ENCODE peak calls at places on chromosomes 16 and 17, in five cellular contexts. P is brain microvascular endothelial cell; Z is A549; K is substantia nigra; A is naive thymus-derived CD4-positive, alpha-beta T cell. H is an unnamed sample.

GRCh38 chr16:19304670-19305240 is 19.2 kb downstream of the CLEC19A start:
- DNase-seq in P (no peak), Z (peak; percentile 57), K (no peak), A (no peak), H (no peak)

GRCh38 chr17:143785-144281 is 6.5 kb downstream of the SCGB1C2 start:
- DNase-seq in P (peak; percentile 40), Z (peak; percentile 85), K (peak; percentile 30), A (peak; percentile 86), H (peak; percentile 33)

GRCh38 chr17:16980061-16980460 is 8.1 kb upstream of the TNFRSF13B start:
- DNase-seq in P (no peak), Z (no peak), K (no peak), A (no peak), H (no peak)

GRCh38 chr17:33234930-33235685 is 58.0 kb downstream of the ASIC2 start:
- DNase-seq in P (peak; percentile 92), Z (peak; percentile 66), K (no peak), A (no peak), H (no peak)

GRCh38 chr16:81510016-81510415 is 65.4 kb downstream of the CMIP start:
- DNase-seq in P (no peak), Z (no peak), K (no peak), A (no peak), H (no peak)

GRCh38 chr17:67800495-67800928 is 24.8 kb upstream of the BPTF start:
- DNase-seq in P (peak; percentile 83), Z (peak; percentile 86), K (peak; percentile 6), A (no peak), H (peak; percentile 26)

GRCh38 chr17:38620551-38621277 is 15.0 kb upstream of the SRCIN1 start:
- DNase-seq in P (no peak), Z (no peak), K (no peak), A (no peak), H (no peak)

GRCh38 chr16:69327585-69328310 is 2.6 kb downstream of the PDF start:
- DNase-seq in P (no peak), Z (no peak), K (no peak), A (no peak), H (no peak)

GRCh38 chr17:76297436-76297835 is 10.6 kb downstream of the QRICH2 start:
- DNase-seq in P (no peak), Z (no peak), K (no peak), A (no peak), H (no peak)

GRCh38 chr16:64880994-64881393 is 240.9 kb downstream of the CDH11 start:
- DNase-seq in P (no peak), Z (no peak), K (no peak), A (no peak), H (no peak)

GRCh38 chr16:28569011-28569410 is 15.3 kb downstream of the SGF29 start:
- DNase-seq in P (peak; percentile 32), Z (no peak), K (no peak), A (no peak), H (no peak)

GRCh38 chr17:36850794-36851193 is 86.5 kb upstream of the LHX1 start:
- DNase-seq in P (peak; percentile 73), Z (peak; percentile 69), K (no peak), A (no peak), H (no peak)

GRCh38 chr17:72120878-72121163 is at the start of gene SOX9:
- DNase-seq in P (peak; percentile 93), Z (peak; percentile 96), K (no peak), A (no peak), H (peak; percentile 93)
- H3K27ac ChIP-seq in P (peak within 1 kb of the TSS; percentile 60), Z (peak within 1 kb of the TSS; percentile 90), K (peak within 1 kb of the TSS; percentile 79), A (no peak within 1 kb of the TSS), H (peak within 1 kb of the TSS; percentile 95)

DNA sequence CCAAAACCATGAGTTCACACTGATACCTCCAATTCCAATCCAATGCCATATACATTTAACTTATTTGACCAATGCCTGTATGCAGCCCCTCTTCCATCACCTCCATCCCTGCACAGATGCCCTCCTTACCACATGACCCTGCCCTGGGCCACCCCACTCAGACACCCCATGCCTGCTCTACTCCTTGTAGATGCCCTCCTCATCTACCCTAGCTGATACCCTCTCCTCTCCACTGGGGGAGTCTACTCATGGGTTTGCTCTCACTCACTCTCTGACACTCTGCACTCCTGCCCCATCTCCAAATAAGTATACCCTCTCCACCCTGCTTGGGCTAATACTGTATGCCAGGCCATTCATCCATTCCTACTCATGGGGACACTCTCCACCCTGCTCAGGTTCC is 16.0 kb upstream of the CMTM4 start:
- DNase-seq in P (no peak), Z (no peak), K (no peak), A (no peak), H (no peak)
- H3K27ac ChIP-seq in P (no peak overlapping the region), Z (no peak overlapping the region), K (no peak overlapping the region), A (no peak overlapping the region), H (no peak overlapping the region)

GRCh38 chr16:16062023-16062932 is 112.9 kb downstream of the ABCC1 start:
- DNase-seq in P (no peak), Z (no peak), K (no peak), A (no peak), H (no peak)

GRCh38 chr16:16064874-16065384 is 115.5 kb downstream of the ABCC1 start:
- DNase-seq in P (no peak), Z (no peak), K (no peak), A (no peak), H (no peak)

GRCh38 chr16:16057102-16057501 is 107.7 kb downstream of the ABCC1 start:
- DNase-seq in P (no peak), Z (no peak), K (no peak), A (no peak), H (no peak)

GRCh38 chr16:16063685-16064084 is 114.3 kb downstream of the ABCC1 start:
- DNase-seq in P (no peak), Z (no peak), K (no peak), A (no peak), H (no peak)

GRCh38 chr16:16059895-16060590 is 110.6 kb downstream of the ABCC1 start:
- DNase-seq in P (no peak), Z (no peak), K (no peak), A (no peak), H (no peak)
- H3K27ac ChIP-seq in P (no peak overlapping the region), Z (no peak overlapping the region), K (no peak overlapping the region), A (no peak overlapping the region), H (no peak overlapping the region)

DNA sequence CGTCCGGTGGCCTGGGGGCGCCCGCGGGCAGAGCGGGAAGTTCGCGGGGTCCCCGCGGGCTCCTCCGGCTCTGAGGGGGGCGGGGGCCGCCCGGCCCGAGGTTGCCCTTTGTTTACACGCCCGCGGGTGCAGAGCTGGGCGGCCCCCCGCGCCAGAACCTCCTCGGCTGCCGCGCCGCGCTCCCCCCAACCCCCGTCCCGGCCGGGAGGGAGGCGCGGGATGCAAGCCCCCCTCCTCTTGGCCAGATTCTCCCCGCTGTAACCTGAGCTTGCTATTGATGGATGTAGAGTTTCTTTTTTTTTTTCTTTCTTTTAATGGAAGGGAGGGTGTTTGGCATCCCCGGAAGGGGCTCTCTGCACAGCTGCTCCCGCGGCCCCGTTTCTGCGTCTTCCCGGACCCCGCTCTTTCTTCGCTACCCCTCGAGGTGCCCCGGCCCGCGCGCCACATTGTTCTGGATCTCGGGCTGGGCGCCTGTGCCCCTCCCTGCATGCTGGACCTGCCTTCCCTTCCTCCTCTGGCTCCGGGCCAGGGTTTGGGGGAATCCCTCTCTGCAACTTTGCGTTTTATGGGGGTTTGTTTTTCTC is 648 bp downstream of the CBX2 start:
- DNase-seq in P (no peak), Z (no peak), K (no peak), A (peak; percentile 24), H (no peak)
- H3K27ac ChIP-seq in P (no peak overlapping the region), Z (peak overlapping the region; percentile 98), K (peak overlapping the region; percentile 38), A (no peak overlapping the region), H (no peak overlapping the region)